ENCODE peak calls at places on chromosomes 1 and 21, in five cellular contexts. K, A, G, Q and F are unnamed samples.
A peak's percentile ranks its signal among the peaks of the same experiment; 100 is the strongest.

GRCh38 chr1:196535727-196536126 is 72.5 kb downstream of the KCNT2 start:
- DNase-seq in K (no peak), A (no peak), G (peak; percentile 64), Q (no peak), F (no peak)

GRCh38 chr1:157849229-157849875 is 7.7 kb upstream of the CD5L start:
- DNase-seq in K (no peak), A (no peak), G (no peak), Q (no peak), F (no peak)

GRCh38 chr1:104868794-104869193 is 1119.1 kb downstream of the AMY1C start:
- DNase-seq in K (no peak), A (no peak), G (no peak), Q (no peak), F (no peak)

GRCh38 chr1:217982711-217983405 is 302.2 kb upstream of the RRP15 start:
- DNase-seq in K (no peak), A (no peak), G (no peak), Q (no peak), F (no peak)

GRCh38 chr1:27569088-27569459 is 34.9 kb downstream of the AHDC1 start:
- DNase-seq in K (no peak), A (no peak), G (no peak), Q (no peak), F (no peak)

GRCh38 chr1:40303051-40303771 is 13.9 kb downstream of the COL9A2 start:
- DNase-seq in K (peak; percentile 4), A (no peak), G (no peak), Q (no peak), F (no peak)

GRCh38 chr1:184289825-184290550 is 96.8 kb upstream of the C1orf21 start:
- DNase-seq in K (no peak), A (no peak), G (peak; percentile 8), Q (no peak), F (no peak)

GRCh38 chr21:31201548-31201947 is 142.5 kb downstream of the TIAM1 start:
- DNase-seq in K (no peak), A (peak; percentile 35), G (no peak), Q (no peak), F (no peak)

GRCh38 chr1:157247005-157247763 is 109.0 kb upstream of the ETV3 start:
- DNase-seq in K (no peak), A (no peak), G (no peak), Q (no peak), F (no peak)

GRCh38 chr1:98331718-98332311 is 329.7 kb upstream of the SNX7 start:
- DNase-seq in K (no peak), A (no peak), G (no peak), Q (no peak), F (no peak)

GRCh38 chr1:94538243-94538827 is 3.2 kb downstream of the F3 start:
- DNase-seq in K (no peak), A (no peak), G (no peak), Q (no peak), F (no peak)

GRCh38 chr21:32698971-32699693 is 28.7 kb downstream of the SYNJ1 start:
- DNase-seq in K (no peak), A (no peak), G (no peak), Q (no peak), F (no peak)

GRCh38 chr1:59346429-59346828 is 49.5 kb downstream of the FGGY start:
- DNase-seq in K (no peak), A (no peak), G (no peak), Q (peak; percentile 37), F (no peak)

GRCh38 chr21:15408089-15408488 is 321.7 kb upstream of the USP25 start:
- DNase-seq in K (no peak), A (no peak), G (no peak), Q (no peak), F (no peak)

GRCh38 chr1:94714552-94714951 is 105.6 kb upstream of the SLC44A3 start:
- DNase-seq in K (no peak), A (no peak), G (no peak), Q (no peak), F (no peak)

GRCh38 chr1:71086331-71086730 is 5.5 kb upstream of the ZRANB2 start:
- DNase-seq in K (no peak), A (no peak), G (no peak), Q (no peak), F (no peak)

GRCh38 chr1:25666437-25666836 is 49.8 kb downstream of the MAN1C1 start:
- DNase-seq in K (no peak), A (no peak), G (no peak), Q (no peak), F (peak; percentile 40)

DNA sequence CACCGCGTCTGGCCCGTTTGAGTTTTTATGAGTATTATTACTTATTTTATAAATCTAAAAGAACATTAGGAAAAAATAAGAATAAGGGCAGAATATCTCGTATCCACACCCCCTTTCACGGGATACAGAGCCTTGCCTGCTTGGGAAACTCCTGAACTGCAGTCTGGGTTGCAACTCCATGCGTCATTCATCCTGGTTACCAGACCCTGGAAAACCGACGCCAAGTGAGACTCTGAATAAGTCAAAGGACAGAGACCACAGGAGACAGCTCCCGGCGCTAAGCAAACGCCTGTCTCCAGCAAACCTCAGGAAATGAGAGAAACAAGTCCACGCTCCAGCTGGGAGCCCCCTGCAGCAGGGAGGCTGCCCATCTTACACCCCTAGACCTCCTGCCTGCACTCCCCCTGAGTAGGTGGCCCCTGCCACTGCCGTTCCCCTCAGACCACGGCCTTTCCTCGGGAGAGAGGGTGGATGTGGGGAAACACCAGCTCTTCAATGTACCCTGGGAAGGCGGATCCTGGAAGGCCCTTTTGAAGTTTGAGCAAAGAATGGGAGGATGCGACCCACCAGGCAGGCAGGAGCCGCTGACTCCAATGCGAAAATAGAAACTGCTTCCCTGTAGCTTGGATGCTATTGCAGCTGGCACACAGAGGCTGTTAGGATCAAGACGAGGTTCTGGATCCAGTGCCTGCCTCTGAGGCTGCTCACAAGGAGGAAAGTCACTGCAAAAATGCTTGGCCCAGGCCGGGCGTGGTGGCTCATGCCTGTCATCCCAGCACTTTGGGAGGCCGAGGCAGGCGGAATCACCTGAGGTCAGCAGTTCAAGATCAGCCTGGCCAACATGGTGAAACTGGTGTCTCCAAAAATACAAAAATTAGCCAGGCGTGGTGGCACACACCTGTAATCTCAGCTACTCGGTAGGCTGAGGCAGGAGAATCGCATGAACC is 37.7 kb upstream of the GPR157 start:
- DNase-seq in K (no peak), A (no peak), G (no peak), Q (no peak), F (no peak)
- TF ChIP-seq FOXM1 in K (no peak), A (no peak), G (no peak), Q (no peak), F (no peak)

GRCh38 chr1:154999651-155000474 is 2.7 kb upstream of the ZBTB7B start:
- DNase-seq in K (no peak), A (no peak), G (peak; percentile 85), Q (peak; percentile 41), F (peak; percentile 64)
- TF ChIP-seq FOXM1 in K (no peak), A (no peak), G (no peak), Q (no peak), F (no peak)

DNA sequence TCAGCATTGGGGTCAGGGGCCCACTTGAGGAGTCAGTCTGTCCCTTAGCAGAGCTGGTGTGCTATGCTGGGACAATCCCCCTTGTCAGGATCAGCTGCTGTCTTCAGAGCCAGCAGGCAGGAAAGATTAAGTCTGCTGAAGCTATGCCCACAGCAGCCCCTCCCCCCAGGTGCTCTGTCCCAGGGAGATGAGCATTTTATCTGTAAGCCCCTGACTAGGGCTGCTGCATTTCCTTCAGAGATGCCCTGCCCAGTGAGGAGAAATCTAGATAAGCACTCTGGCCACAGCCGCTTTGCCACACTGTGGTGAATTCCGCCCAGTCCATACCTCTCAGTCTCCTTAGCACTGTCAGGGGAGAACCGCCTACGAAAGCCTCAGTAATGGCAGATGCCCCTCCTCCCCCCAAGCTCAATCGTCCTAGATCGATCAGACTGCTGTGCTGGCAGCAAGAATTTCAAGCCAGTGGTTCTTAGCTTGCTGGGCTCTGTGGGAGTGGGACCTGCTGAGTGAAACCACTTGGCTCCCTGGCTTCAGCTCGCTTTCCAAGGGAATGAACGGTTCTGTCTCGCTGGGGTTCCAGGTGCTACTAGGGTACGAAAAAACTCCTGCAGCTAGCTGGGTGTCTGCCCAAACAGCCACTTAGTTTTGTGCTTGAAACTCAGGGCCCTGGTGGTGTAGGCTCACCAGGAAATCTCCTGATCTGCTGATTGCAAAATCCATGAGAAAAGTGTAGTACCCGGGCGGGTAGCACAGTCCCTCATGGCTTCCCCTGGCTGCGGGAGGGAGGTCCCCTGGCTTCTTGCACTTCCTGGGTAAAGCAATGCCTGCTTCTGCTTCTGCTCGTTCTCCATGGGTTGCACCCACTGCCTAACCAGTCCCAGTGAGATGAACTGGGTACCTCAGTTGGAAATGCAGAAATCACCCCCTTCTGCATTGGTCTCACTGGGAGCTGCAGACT is 25.1 kb upstream of the TP53BP2 start:
- DNase-seq in K (no peak), A (no peak), G (peak; percentile 90), Q (no peak), F (no peak)
- TF ChIP-seq FOXM1 in K (no peak), A (no peak), G (no peak), Q (no peak), F (no peak)

GRCh38 chr21:26962516-26963305 is 4.2 kb downstream of the ADAMTS5 start:
- DNase-seq in K (no peak), A (no peak), G (no peak), Q (no peak), F (no peak)

GRCh38 chr21:26956216-26956615 is 10.7 kb downstream of the ADAMTS5 start:
- DNase-seq in K (no peak), A (no peak), G (no peak), Q (no peak), F (no peak)

GRCh38 chr21:26954591-26955214 is 12.2 kb downstream of the ADAMTS5 start:
- DNase-seq in K (no peak), A (no peak), G (no peak), Q (no peak), F (no peak)

GRCh38 chr21:26961704-26962103 is 5.2 kb downstream of the ADAMTS5 start:
- DNase-seq in K (peak; percentile 43), A (no peak), G (peak; percentile 2), Q (no peak), F (peak; percentile 24)

GRCh38 chr21:26958792-26959191 is 8.1 kb downstream of the ADAMTS5 start:
- DNase-seq in K (no peak), A (no peak), G (no peak), Q (no peak), F (no peak)
- TF ChIP-seq FOXM1 in K (no peak), A (no peak), G (no peak), Q (no peak), F (no peak)

DNA sequence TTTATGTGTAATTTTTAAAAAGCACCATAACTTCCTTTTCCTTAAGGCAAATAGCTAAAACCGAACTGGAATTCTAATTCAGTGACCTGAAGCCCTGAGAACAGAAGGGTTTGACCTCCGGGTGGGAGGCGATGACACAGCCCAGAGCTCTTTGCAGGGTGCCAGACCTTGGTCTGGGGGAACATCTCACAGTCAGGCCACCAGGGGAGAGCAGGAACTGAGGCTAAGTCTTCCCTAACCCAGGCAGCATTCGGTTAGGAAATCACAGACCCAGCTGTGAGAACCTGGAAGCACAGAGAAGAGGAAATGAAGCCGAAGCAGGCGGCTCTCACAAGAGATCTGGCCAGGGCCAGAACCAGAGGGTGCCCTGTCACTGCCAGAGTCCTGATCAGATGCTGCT is 444.8 kb downstream of the TTLL7 start:
- DNase-seq in K (peak; percentile 17), A (no peak), G (no peak), Q (no peak), F (peak; percentile 14)
- TF ChIP-seq FOXM1 in K (no peak), A (no peak), G (no peak), Q (no peak), F (no peak)